ENCODE peak calls at places on chromosomes 11 and 22, in nine cellular contexts. One of them, this sample, is unnamed.

GRCh38 chr11:63560506-63561179 is 2.5 kb downstream of the PLAAT2 start:
- DNase-seq in fibroblast of lung: no peak
- DNase-seq in lung: peak; percentile 84
- DNase-seq in RWPE2: no peak
- DNase-seq in psoas muscle: no peak
- DNase-seq in stomach: peak; percentile 85
- DNase-seq in astrocyte: no peak
- DNase-seq in SK-N-MC: no peak
- DNase-seq in Panc1: no peak
- DNase-seq in this sample: no peak

GRCh38 chr11:28836285-28837081 is 728.3 kb downstream of the METTL15 start:
- DNase-seq in RWPE2: peak; percentile 72
- DNase-seq in astrocyte: peak; percentile 100
- DNase-seq in psoas muscle: no peak
- DNase-seq in lung: no peak
- DNase-seq in fibroblast of lung: peak; percentile 69
- DNase-seq in SK-N-MC: no peak
- DNase-seq in Panc1: peak; percentile 67
- DNase-seq in stomach: no peak
- DNase-seq in this sample: no peak

GRCh38 chr22:27487600-27488450 is 313.7 kb downstream of the MN1 start:
- DNase-seq in RWPE2: no peak
- DNase-seq in psoas muscle: no peak
- DNase-seq in Panc1: no peak
- DNase-seq in stomach: no peak
- DNase-seq in astrocyte: peak; percentile 70
- DNase-seq in lung: no peak
- DNase-seq in SK-N-MC: no peak
- DNase-seq in fibroblast of lung: peak; percentile 52
- DNase-seq in this sample: no peak

GRCh38 chr22:42432020-42432596 is at the start of gene NFAM1:
- DNase-seq in Panc1: no peak
- DNase-seq in SK-N-MC: no peak
- DNase-seq in lung: peak; percentile 61
- DNase-seq in psoas muscle: peak; percentile 76
- DNase-seq in stomach: peak; percentile 44
- DNase-seq in fibroblast of lung: no peak
- DNase-seq in RWPE2: no peak
- DNase-seq in astrocyte: no peak
- DNase-seq in this sample: no peak

GRCh38 chr22:43743131-43743530 is 69.0 kb downstream of the EFCAB6 start:
- DNase-seq in Panc1: no peak
- DNase-seq in psoas muscle: no peak
- DNase-seq in RWPE2: no peak
- DNase-seq in fibroblast of lung: no peak
- DNase-seq in astrocyte: no peak
- DNase-seq in lung: no peak
- DNase-seq in SK-N-MC: no peak
- DNase-seq in stomach: no peak
- DNase-seq in this sample: no peak

GRCh38 chr22:33917744-33918406 is 2.4 kb downstream of the LARGE1 start:
- DNase-seq in lung: no peak
- DNase-seq in astrocyte: no peak
- DNase-seq in RWPE2: no peak
- DNase-seq in stomach: no peak
- DNase-seq in SK-N-MC: no peak
- DNase-seq in psoas muscle: no peak
- DNase-seq in fibroblast of lung: peak; percentile 53
- DNase-seq in Panc1: no peak
- DNase-seq in this sample: no peak

GRCh38 chr22:48836673-48837340 is 990.9 kb downstream of the BRD1 start:
- DNase-seq in stomach: no peak
- DNase-seq in psoas muscle: no peak
- DNase-seq in Panc1: no peak
- DNase-seq in astrocyte: no peak
- DNase-seq in SK-N-MC: no peak
- DNase-seq in lung: no peak
- DNase-seq in fibroblast of lung: no peak
- DNase-seq in RWPE2: no peak
- DNase-seq in this sample: no peak

GRCh38 chr11:126542621-126543020 is 187.1 kb downstream of the ST3GAL4 start:
- DNase-seq in astrocyte: peak; percentile 32
- DNase-seq in Panc1: no peak
- DNase-seq in lung: no peak
- DNase-seq in RWPE2: no peak
- DNase-seq in SK-N-MC: no peak
- DNase-seq in psoas muscle: no peak
- DNase-seq in fibroblast of lung: no peak
- DNase-seq in stomach: no peak
- DNase-seq in this sample: no peak

GRCh38 chr11:27535103-27535502 is 28.5 kb upstream of the LIN7C start:
- DNase-seq in RWPE2: no peak
- DNase-seq in SK-N-MC: no peak
- DNase-seq in fibroblast of lung: no peak
- DNase-seq in stomach: no peak
- DNase-seq in astrocyte: no peak
- DNase-seq in Panc1: no peak
- DNase-seq in lung: no peak
- DNase-seq in psoas muscle: no peak
- DNase-seq in this sample: no peak

GRCh38 chr11:119126675-119127268 is 5.4 kb downstream of the HINFP start:
- DNase-seq in stomach: no peak
- DNase-seq in fibroblast of lung: no peak
- DNase-seq in RWPE2: no peak
- DNase-seq in lung: no peak
- DNase-seq in Panc1: no peak
- DNase-seq in SK-N-MC: no peak
- DNase-seq in psoas muscle: no peak
- DNase-seq in astrocyte: no peak
- DNase-seq in this sample: no peak

GRCh38 chr11:86061483-86061882 is 7.4 kb downstream of the PICALM start:
- DNase-seq in SK-N-MC: no peak
- DNase-seq in fibroblast of lung: no peak
- DNase-seq in Panc1: no peak
- DNase-seq in lung: no peak
- DNase-seq in astrocyte: no peak
- DNase-seq in RWPE2: no peak
- DNase-seq in stomach: no peak
- DNase-seq in psoas muscle: no peak
- DNase-seq in this sample: no peak

GRCh38 chr22:49129736-49130135 is 697.9 kb downstream of the BRD1 start:
- DNase-seq in Panc1: no peak
- DNase-seq in SK-N-MC: no peak
- DNase-seq in fibroblast of lung: no peak
- DNase-seq in psoas muscle: no peak
- DNase-seq in lung: no peak
- DNase-seq in stomach: no peak
- DNase-seq in RWPE2: no peak
- DNase-seq in astrocyte: no peak
- DNase-seq in this sample: no peak

GRCh38 chr11:72334651-72335050 is 90.7 kb upstream of the PHOX2A start:
- DNase-seq in stomach: no peak
- DNase-seq in SK-N-MC: no peak
- DNase-seq in psoas muscle: no peak
- DNase-seq in lung: no peak
- DNase-seq in RWPE2: no peak
- DNase-seq in astrocyte: no peak
- DNase-seq in fibroblast of lung: no peak
- DNase-seq in Panc1: no peak
- DNase-seq in this sample: no peak

GRCh38 chr22:17832665-17833064 is 58.4 kb upstream of the BID start:
- DNase-seq in Panc1: no peak
- DNase-seq in psoas muscle: no peak
- DNase-seq in fibroblast of lung: no peak
- DNase-seq in SK-N-MC: no peak
- DNase-seq in lung: no peak
- DNase-seq in astrocyte: no peak
- DNase-seq in RWPE2: no peak
- DNase-seq in stomach: no peak
- DNase-seq in this sample: no peak

GRCh38 chr11:35208795-35209194 is 69.8 kb downstream of the CD44 start:
- DNase-seq in SK-N-MC: no peak
- DNase-seq in fibroblast of lung: no peak
- DNase-seq in lung: no peak
- DNase-seq in RWPE2: no peak
- DNase-seq in psoas muscle: no peak
- DNase-seq in Panc1: no peak
- DNase-seq in stomach: no peak
- DNase-seq in astrocyte: no peak
- DNase-seq in this sample: no peak

GRCh38 chr11:57461841-57462489 is 1.6 kb downstream of the RTN4RL2 start:
- DNase-seq in Panc1: no peak
- DNase-seq in lung: no peak
- DNase-seq in stomach: no peak
- DNase-seq in astrocyte: no peak
- DNase-seq in SK-N-MC: no peak
- DNase-seq in fibroblast of lung: no peak
- DNase-seq in psoas muscle: no peak
- DNase-seq in RWPE2: no peak
- DNase-seq in this sample: no peak
- H3K4me3 ChIP-seq in Panc1: no peak overlapping the region
- H3K4me3 ChIP-seq in lung: no peak overlapping the region
- H3K4me3 ChIP-seq in stomach: no peak overlapping the region
- H3K4me3 ChIP-seq in astrocyte: no peak overlapping the region
- H3K4me3 ChIP-seq in SK-N-MC: peak overlapping the region; percentile 87
- H3K4me3 ChIP-seq in fibroblast of lung: no peak overlapping the region
- H3K4me3 ChIP-seq in psoas muscle: no peak overlapping the region
- H3K4me3 ChIP-seq in RWPE2: no peak overlapping the region
- H3K4me3 ChIP-seq in this sample: no peak overlapping the region

GRCh38 chr11:74417379-74417804 is 19.2 kb upstream of the PGM2L1 start:
- DNase-seq in RWPE2: no peak
- DNase-seq in psoas muscle: no peak
- DNase-seq in astrocyte: peak; percentile 78
- DNase-seq in Panc1: no peak
- DNase-seq in lung: peak; percentile 35
- DNase-seq in stomach: no peak
- DNase-seq in SK-N-MC: no peak
- DNase-seq in fibroblast of lung: no peak
- DNase-seq in this sample: no peak

GRCh38 chr11:74418509-74418895 is 20.3 kb upstream of the PGM2L1 start:
- DNase-seq in stomach: no peak
- DNase-seq in RWPE2: no peak
- DNase-seq in lung: no peak
- DNase-seq in fibroblast of lung: peak; percentile 68
- DNase-seq in Panc1: peak; percentile 72
- DNase-seq in psoas muscle: no peak
- DNase-seq in astrocyte: peak; percentile 90
- DNase-seq in SK-N-MC: no peak
- DNase-seq in this sample: no peak

GRCh38 chr11:74412733-74413359 is 14.6 kb upstream of the PGM2L1 start:
- DNase-seq in SK-N-MC: no peak
- DNase-seq in stomach: no peak
- DNase-seq in fibroblast of lung: no peak
- DNase-seq in astrocyte: no peak
- DNase-seq in psoas muscle: no peak
- DNase-seq in RWPE2: no peak
- DNase-seq in lung: no peak
- DNase-seq in Panc1: no peak
- DNase-seq in this sample: no peak

DNA sequence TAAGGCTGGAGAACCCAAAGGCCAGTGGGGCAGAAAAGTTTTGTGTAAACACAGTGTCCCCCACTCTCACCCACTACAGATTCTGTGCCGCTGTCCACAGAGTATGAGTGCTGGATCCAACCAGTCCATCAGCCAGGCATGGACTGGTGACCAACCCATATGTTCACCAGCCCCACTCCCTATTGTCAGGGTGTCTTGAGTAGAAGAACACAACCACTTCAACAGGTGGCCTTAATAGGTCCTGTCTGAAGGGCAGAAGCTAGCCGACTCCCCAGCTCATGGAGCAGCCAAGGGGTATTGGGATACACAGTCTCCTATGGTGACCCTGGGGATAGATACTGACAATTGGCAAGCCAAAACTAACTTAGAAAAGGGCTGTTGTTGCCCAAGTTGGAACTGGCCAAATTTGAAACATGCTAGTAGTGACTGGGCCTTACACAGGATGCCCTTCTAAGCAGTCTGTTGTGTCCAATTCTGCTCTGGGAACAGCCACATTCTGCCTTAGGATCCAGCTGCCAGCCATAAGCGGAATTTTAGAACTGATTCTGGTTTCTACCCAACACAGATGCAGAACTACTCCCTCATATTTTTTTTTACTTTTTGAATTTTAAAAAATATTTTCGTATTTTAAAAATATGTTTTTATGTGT is 19.8 kb upstream of the PGM2L1 start:
- DNase-seq in Panc1: no peak
- DNase-seq in SK-N-MC: no peak
- DNase-seq in astrocyte: peak; percentile 39
- DNase-seq in psoas muscle: no peak
- DNase-seq in RWPE2: no peak
- DNase-seq in stomach: no peak
- DNase-seq in lung: no peak
- DNase-seq in fibroblast of lung: no peak
- DNase-seq in this sample: no peak
- H3K36me3 ChIP-seq in Panc1: no peaks in the 10 kb centered on the region
- H3K36me3 ChIP-seq in SK-N-MC: no peaks in the 10 kb centered on the region
- H3K36me3 ChIP-seq in astrocyte: no peaks in the 10 kb centered on the region
- H3K36me3 ChIP-seq in psoas muscle: no peaks in the 10 kb centered on the region
- H3K36me3 ChIP-seq in RWPE2: no peaks in the 10 kb centered on the region
- H3K36me3 ChIP-seq in stomach: no peaks in the 10 kb centered on the region
- H3K36me3 ChIP-seq in lung: no peaks in the 10 kb centered on the region
- H3K36me3 ChIP-seq in fibroblast of lung: no peaks in the 10 kb centered on the region
- H3K36me3 ChIP-seq in this sample: no peaks in the 10 kb centered on the region

GRCh38 chr11:30481816-30482215 is 104.3 kb downstream of the MPPED2 start:
- DNase-seq in Panc1: no peak
- DNase-seq in psoas muscle: no peak
- DNase-seq in fibroblast of lung: no peak
- DNase-seq in RWPE2: no peak
- DNase-seq in lung: no peak
- DNase-seq in SK-N-MC: no peak
- DNase-seq in stomach: no peak
- DNase-seq in astrocyte: peak; percentile 8
- DNase-seq in this sample: no peak
- H3K4me3 ChIP-seq in Panc1: no peak overlapping the region
- H3K4me3 ChIP-seq in psoas muscle: no peak overlapping the region
- H3K4me3 ChIP-seq in fibroblast of lung: no peak overlapping the region
- H3K4me3 ChIP-seq in RWPE2: no peak overlapping the region
- H3K4me3 ChIP-seq in lung: no peak overlapping the region
- H3K4me3 ChIP-seq in SK-N-MC: no peak overlapping the region
- H3K4me3 ChIP-seq in stomach: no peak overlapping the region
- H3K4me3 ChIP-seq in astrocyte: no peak overlapping the region
- H3K4me3 ChIP-seq in this sample: no peak overlapping the region

GRCh38 chr22:19137384-19138216 is 6.5 kb downstream of the TSSK2 start:
- DNase-seq in fibroblast of lung: no peak
- DNase-seq in lung: no peak
- DNase-seq in psoas muscle: no peak
- DNase-seq in Panc1: no peak
- DNase-seq in stomach: no peak
- DNase-seq in RWPE2: no peak
- DNase-seq in SK-N-MC: no peak
- DNase-seq in astrocyte: no peak
- DNase-seq in this sample: no peak
- H3K36me3 ChIP-seq in fibroblast of lung: peaks cover 39% of the 10 kb centered on the region
- H3K36me3 ChIP-seq in lung: peaks cover 18% of the 10 kb centered on the region
- H3K36me3 ChIP-seq in psoas muscle: peaks cover 99% of the 10 kb centered on the region
- H3K36me3 ChIP-seq in Panc1: peaks cover 2% of the 10 kb centered on the region
- H3K36me3 ChIP-seq in stomach: peaks cover 100% of the 10 kb centered on the region
- H3K36me3 ChIP-seq in RWPE2: peaks cover 71% of the 10 kb centered on the region
- H3K36me3 ChIP-seq in SK-N-MC: peaks cover 59% of the 10 kb centered on the region
- H3K36me3 ChIP-seq in astrocyte: peaks cover 40% of the 10 kb centered on the region
- H3K36me3 ChIP-seq in this sample: peaks cover 49% of the 10 kb centered on the region